ENCODE peak calls at places on chromosomes 1 and 21, in nine cellular contexts. One of them, this sample, is unnamed.
A peak's percentile ranks its signal among the peaks of the same experiment; 100 is the strongest.

GRCh38 chr21:39153842-39154241 is 29.4 kb downstream of the PSMG1 start:
- DNase-seq in progenitor cell of endocrine pancreas: no peak
- DNase-seq in CD8-positive, alpha-beta memory T cell: no peak
- DNase-seq in ACHN: no peak
- DNase-seq in Daoy: peak; percentile 29
- DNase-seq in activated effector memory CD4-positive, alpha-beta T cell treated with anti-CD3 and anti-CD28 coated beads, Interleukin-2, amount 50 U/mL, for 16 hours: no peak
- DNase-seq in CD4-positive, CD25-positive, alpha-beta regulatory T cell: no peak
- DNase-seq in activated CD4-positive, alpha-beta T cell treated with anti-CD3 and anti-CD28 coated beads for 48 hours: no peak
- DNase-seq in WTC11: no peak
- DNase-seq in this sample: no peak

GRCh38 chr1:235996048-235996785 is 68.7 kb downstream of the NID1 start:
- DNase-seq in activated CD4-positive, alpha-beta T cell treated with anti-CD3 and anti-CD28 coated beads for 48 hours: no peak
- DNase-seq in WTC11: no peak
- DNase-seq in Daoy: no peak
- DNase-seq in CD4-positive, CD25-positive, alpha-beta regulatory T cell: no peak
- DNase-seq in progenitor cell of endocrine pancreas: no peak
- DNase-seq in CD8-positive, alpha-beta memory T cell: no peak
- DNase-seq in activated effector memory CD4-positive, alpha-beta T cell treated with anti-CD3 and anti-CD28 coated beads, Interleukin-2, amount 50 U/mL, for 16 hours: no peak
- DNase-seq in ACHN: no peak
- DNase-seq in this sample: no peak

GRCh38 chr1:193033610-193034009 is 25.6 kb downstream of the UCHL5 start:
- DNase-seq in Daoy: no peak
- DNase-seq in activated CD4-positive, alpha-beta T cell treated with anti-CD3 and anti-CD28 coated beads for 48 hours: no peak
- DNase-seq in progenitor cell of endocrine pancreas: no peak
- DNase-seq in activated effector memory CD4-positive, alpha-beta T cell treated with anti-CD3 and anti-CD28 coated beads, Interleukin-2, amount 50 U/mL, for 16 hours: no peak
- DNase-seq in CD4-positive, CD25-positive, alpha-beta regulatory T cell: no peak
- DNase-seq in WTC11: no peak
- DNase-seq in CD8-positive, alpha-beta memory T cell: no peak
- DNase-seq in ACHN: no peak
- DNase-seq in this sample: no peak

GRCh38 chr1:248840946-248841345 is 2.9 kb downstream of the ZNF672 start:
- DNase-seq in ACHN: no peak
- DNase-seq in CD4-positive, CD25-positive, alpha-beta regulatory T cell: no peak
- DNase-seq in WTC11: no peak
- DNase-seq in activated effector memory CD4-positive, alpha-beta T cell treated with anti-CD3 and anti-CD28 coated beads, Interleukin-2, amount 50 U/mL, for 16 hours: peak; percentile 36
- DNase-seq in activated CD4-positive, alpha-beta T cell treated with anti-CD3 and anti-CD28 coated beads for 48 hours: no peak
- DNase-seq in CD8-positive, alpha-beta memory T cell: no peak
- DNase-seq in Daoy: no peak
- DNase-seq in progenitor cell of endocrine pancreas: no peak
- DNase-seq in this sample: no peak

GRCh38 chr1:228870041-228870713 is 134.9 kb downstream of the RHOU start:
- DNase-seq in CD4-positive, CD25-positive, alpha-beta regulatory T cell: no peak
- DNase-seq in CD8-positive, alpha-beta memory T cell: no peak
- DNase-seq in activated CD4-positive, alpha-beta T cell treated with anti-CD3 and anti-CD28 coated beads for 48 hours: no peak
- DNase-seq in progenitor cell of endocrine pancreas: no peak
- DNase-seq in activated effector memory CD4-positive, alpha-beta T cell treated with anti-CD3 and anti-CD28 coated beads, Interleukin-2, amount 50 U/mL, for 16 hours: no peak
- DNase-seq in ACHN: no peak
- DNase-seq in WTC11: no peak
- DNase-seq in Daoy: no peak
- DNase-seq in this sample: no peak

GRCh38 chr1:43383449-43383848 is 6.2 kb downstream of the MED8 start:
- DNase-seq in CD8-positive, alpha-beta memory T cell: no peak
- DNase-seq in progenitor cell of endocrine pancreas: no peak
- DNase-seq in ACHN: peak; percentile 18
- DNase-seq in activated CD4-positive, alpha-beta T cell treated with anti-CD3 and anti-CD28 coated beads for 48 hours: no peak
- DNase-seq in CD4-positive, CD25-positive, alpha-beta regulatory T cell: no peak
- DNase-seq in activated effector memory CD4-positive, alpha-beta T cell treated with anti-CD3 and anti-CD28 coated beads, Interleukin-2, amount 50 U/mL, for 16 hours: no peak
- DNase-seq in WTC11: no peak
- DNase-seq in Daoy: no peak
- DNase-seq in this sample: no peak

GRCh38 chr1:61230523-61230922 is 148.2 kb downstream of the NFIA start:
- DNase-seq in activated CD4-positive, alpha-beta T cell treated with anti-CD3 and anti-CD28 coated beads for 48 hours: no peak
- DNase-seq in Daoy: no peak
- DNase-seq in activated effector memory CD4-positive, alpha-beta T cell treated with anti-CD3 and anti-CD28 coated beads, Interleukin-2, amount 50 U/mL, for 16 hours: no peak
- DNase-seq in CD4-positive, CD25-positive, alpha-beta regulatory T cell: no peak
- DNase-seq in ACHN: no peak
- DNase-seq in CD8-positive, alpha-beta memory T cell: no peak
- DNase-seq in WTC11: no peak
- DNase-seq in progenitor cell of endocrine pancreas: no peak
- DNase-seq in this sample: no peak

GRCh38 chr1:15696956-15697521 is 12.9 kb downstream of the PLEKHM2 start:
- DNase-seq in progenitor cell of endocrine pancreas: no peak
- DNase-seq in ACHN: no peak
- DNase-seq in CD4-positive, CD25-positive, alpha-beta regulatory T cell: peak; percentile 21
- DNase-seq in activated CD4-positive, alpha-beta T cell treated with anti-CD3 and anti-CD28 coated beads for 48 hours: peak; percentile 39
- DNase-seq in CD8-positive, alpha-beta memory T cell: no peak
- DNase-seq in activated effector memory CD4-positive, alpha-beta T cell treated with anti-CD3 and anti-CD28 coated beads, Interleukin-2, amount 50 U/mL, for 16 hours: peak; percentile 64
- DNase-seq in WTC11: no peak
- DNase-seq in Daoy: no peak
- DNase-seq in this sample: no peak

GRCh38 chr1:86957206-86957605 is 42.8 kb downstream of the HS2ST1 start:
- DNase-seq in progenitor cell of endocrine pancreas: no peak
- DNase-seq in activated CD4-positive, alpha-beta T cell treated with anti-CD3 and anti-CD28 coated beads for 48 hours: no peak
- DNase-seq in Daoy: no peak
- DNase-seq in activated effector memory CD4-positive, alpha-beta T cell treated with anti-CD3 and anti-CD28 coated beads, Interleukin-2, amount 50 U/mL, for 16 hours: no peak
- DNase-seq in WTC11: no peak
- DNase-seq in CD4-positive, CD25-positive, alpha-beta regulatory T cell: no peak
- DNase-seq in ACHN: no peak
- DNase-seq in CD8-positive, alpha-beta memory T cell: no peak
- DNase-seq in this sample: no peak

GRCh38 chr1:220787069-220787614 is 429 bp downstream of the MTARC1 start:
- DNase-seq in progenitor cell of endocrine pancreas: peak; percentile 52
- DNase-seq in WTC11: peak; percentile 72
- DNase-seq in activated effector memory CD4-positive, alpha-beta T cell treated with anti-CD3 and anti-CD28 coated beads, Interleukin-2, amount 50 U/mL, for 16 hours: no peak
- DNase-seq in CD8-positive, alpha-beta memory T cell: no peak
- DNase-seq in ACHN: peak; percentile 27
- DNase-seq in activated CD4-positive, alpha-beta T cell treated with anti-CD3 and anti-CD28 coated beads for 48 hours: no peak
- DNase-seq in Daoy: peak; percentile 10
- DNase-seq in CD4-positive, CD25-positive, alpha-beta regulatory T cell: no peak
- DNase-seq in this sample: peak; percentile 79

GRCh38 chr1:164702216-164702615 is 143.2 kb downstream of the PBX1 start:
- DNase-seq in activated effector memory CD4-positive, alpha-beta T cell treated with anti-CD3 and anti-CD28 coated beads, Interleukin-2, amount 50 U/mL, for 16 hours: no peak
- DNase-seq in Daoy: peak; percentile 16
- DNase-seq in ACHN: peak; percentile 12
- DNase-seq in progenitor cell of endocrine pancreas: no peak
- DNase-seq in CD4-positive, CD25-positive, alpha-beta regulatory T cell: no peak
- DNase-seq in activated CD4-positive, alpha-beta T cell treated with anti-CD3 and anti-CD28 coated beads for 48 hours: no peak
- DNase-seq in CD8-positive, alpha-beta memory T cell: no peak
- DNase-seq in WTC11: no peak
- DNase-seq in this sample: peak; percentile 65

GRCh38 chr1:201208236-201208635 is 17.6 kb downstream of the IGFN1 start:
- DNase-seq in ACHN: no peak
- DNase-seq in WTC11: no peak
- DNase-seq in CD8-positive, alpha-beta memory T cell: no peak
- DNase-seq in progenitor cell of endocrine pancreas: no peak
- DNase-seq in activated CD4-positive, alpha-beta T cell treated with anti-CD3 and anti-CD28 coated beads for 48 hours: no peak
- DNase-seq in Daoy: no peak
- DNase-seq in CD4-positive, CD25-positive, alpha-beta regulatory T cell: no peak
- DNase-seq in activated effector memory CD4-positive, alpha-beta T cell treated with anti-CD3 and anti-CD28 coated beads, Interleukin-2, amount 50 U/mL, for 16 hours: no peak
- DNase-seq in this sample: no peak

GRCh38 chr1:83026745-83027144 is 972.2 kb downstream of the TTLL7 start:
- DNase-seq in progenitor cell of endocrine pancreas: no peak
- DNase-seq in activated effector memory CD4-positive, alpha-beta T cell treated with anti-CD3 and anti-CD28 coated beads, Interleukin-2, amount 50 U/mL, for 16 hours: no peak
- DNase-seq in ACHN: no peak
- DNase-seq in Daoy: no peak
- DNase-seq in WTC11: no peak
- DNase-seq in activated CD4-positive, alpha-beta T cell treated with anti-CD3 and anti-CD28 coated beads for 48 hours: no peak
- DNase-seq in CD8-positive, alpha-beta memory T cell: no peak
- DNase-seq in CD4-positive, CD25-positive, alpha-beta regulatory T cell: no peak
- DNase-seq in this sample: no peak

GRCh38 chr1:67717876-67718275 is 32.9 kb downstream of the GADD45A start:
- DNase-seq in progenitor cell of endocrine pancreas: no peak
- DNase-seq in Daoy: peak; percentile 77
- DNase-seq in CD8-positive, alpha-beta memory T cell: no peak
- DNase-seq in CD4-positive, CD25-positive, alpha-beta regulatory T cell: no peak
- DNase-seq in activated CD4-positive, alpha-beta T cell treated with anti-CD3 and anti-CD28 coated beads for 48 hours: no peak
- DNase-seq in activated effector memory CD4-positive, alpha-beta T cell treated with anti-CD3 and anti-CD28 coated beads, Interleukin-2, amount 50 U/mL, for 16 hours: no peak
- DNase-seq in WTC11: no peak
- DNase-seq in ACHN: peak; percentile 38
- DNase-seq in this sample: no peak

GRCh38 chr1:9892563-9893528 is 17.2 kb downstream of the CTNNBIP1 start:
- DNase-seq in WTC11: no peak
- DNase-seq in activated CD4-positive, alpha-beta T cell treated with anti-CD3 and anti-CD28 coated beads for 48 hours: no peak
- DNase-seq in CD8-positive, alpha-beta memory T cell: no peak
- DNase-seq in CD4-positive, CD25-positive, alpha-beta regulatory T cell: no peak
- DNase-seq in Daoy: peak; percentile 90
- DNase-seq in activated effector memory CD4-positive, alpha-beta T cell treated with anti-CD3 and anti-CD28 coated beads, Interleukin-2, amount 50 U/mL, for 16 hours: no peak
- DNase-seq in ACHN: peak; percentile 75
- DNase-seq in progenitor cell of endocrine pancreas: no peak
- DNase-seq in this sample: no peak

GRCh38 chr1:56152635-56153034 is 426.7 kb downstream of the PLPP3 start:
- DNase-seq in activated effector memory CD4-positive, alpha-beta T cell treated with anti-CD3 and anti-CD28 coated beads, Interleukin-2, amount 50 U/mL, for 16 hours: no peak
- DNase-seq in activated CD4-positive, alpha-beta T cell treated with anti-CD3 and anti-CD28 coated beads for 48 hours: no peak
- DNase-seq in WTC11: no peak
- DNase-seq in CD8-positive, alpha-beta memory T cell: no peak
- DNase-seq in Daoy: no peak
- DNase-seq in ACHN: no peak
- DNase-seq in CD4-positive, CD25-positive, alpha-beta regulatory T cell: no peak
- DNase-seq in progenitor cell of endocrine pancreas: no peak
- DNase-seq in this sample: no peak

GRCh38 chr1:167661527-167662436 is 31.8 kb downstream of the RCSD1 start:
- DNase-seq in progenitor cell of endocrine pancreas: no peak
- DNase-seq in ACHN: peak; percentile 74
- DNase-seq in CD4-positive, CD25-positive, alpha-beta regulatory T cell: no peak
- DNase-seq in CD8-positive, alpha-beta memory T cell: no peak
- DNase-seq in WTC11: no peak
- DNase-seq in activated CD4-positive, alpha-beta T cell treated with anti-CD3 and anti-CD28 coated beads for 48 hours: no peak
- DNase-seq in Daoy: peak; percentile 57
- DNase-seq in activated effector memory CD4-positive, alpha-beta T cell treated with anti-CD3 and anti-CD28 coated beads, Interleukin-2, amount 50 U/mL, for 16 hours: peak; percentile 12
- DNase-seq in this sample: no peak

GRCh38 chr1:170623171-170623570 is 40.8 kb upstream of the PRRX1 start:
- DNase-seq in ACHN: no peak
- DNase-seq in CD8-positive, alpha-beta memory T cell: no peak
- DNase-seq in WTC11: no peak
- DNase-seq in CD4-positive, CD25-positive, alpha-beta regulatory T cell: no peak
- DNase-seq in activated effector memory CD4-positive, alpha-beta T cell treated with anti-CD3 and anti-CD28 coated beads, Interleukin-2, amount 50 U/mL, for 16 hours: no peak
- DNase-seq in progenitor cell of endocrine pancreas: no peak
- DNase-seq in activated CD4-positive, alpha-beta T cell treated with anti-CD3 and anti-CD28 coated beads for 48 hours: no peak
- DNase-seq in Daoy: peak; percentile 83
- DNase-seq in this sample: peak; percentile 11

GRCh38 chr1:14113271-14113670 is 413.3 kb downstream of the PRDM2 start:
- DNase-seq in Daoy: no peak
- DNase-seq in CD8-positive, alpha-beta memory T cell: no peak
- DNase-seq in progenitor cell of endocrine pancreas: no peak
- DNase-seq in CD4-positive, CD25-positive, alpha-beta regulatory T cell: no peak
- DNase-seq in activated CD4-positive, alpha-beta T cell treated with anti-CD3 and anti-CD28 coated beads for 48 hours: no peak
- DNase-seq in ACHN: no peak
- DNase-seq in activated effector memory CD4-positive, alpha-beta T cell treated with anti-CD3 and anti-CD28 coated beads, Interleukin-2, amount 50 U/mL, for 16 hours: no peak
- DNase-seq in WTC11: no peak
- DNase-seq in this sample: no peak

GRCh38 chr1:151728151-151728711 is 6.9 kb downstream of the RIIAD1 start:
- DNase-seq in activated effector memory CD4-positive, alpha-beta T cell treated with anti-CD3 and anti-CD28 coated beads, Interleukin-2, amount 50 U/mL, for 16 hours: no peak
- DNase-seq in CD4-positive, CD25-positive, alpha-beta regulatory T cell: no peak
- DNase-seq in progenitor cell of endocrine pancreas: no peak
- DNase-seq in activated CD4-positive, alpha-beta T cell treated with anti-CD3 and anti-CD28 coated beads for 48 hours: no peak
- DNase-seq in WTC11: no peak
- DNase-seq in CD8-positive, alpha-beta memory T cell: no peak
- DNase-seq in Daoy: no peak
- DNase-seq in ACHN: no peak
- DNase-seq in this sample: peak; percentile 62

GRCh38 chr1:109769335-109770078 is 5.8 kb upstream of the EPS8L3 start:
- DNase-seq in ACHN: peak; percentile 40
- DNase-seq in WTC11: peak; percentile 4
- DNase-seq in Daoy: peak; percentile 70
- DNase-seq in CD8-positive, alpha-beta memory T cell: no peak
- DNase-seq in progenitor cell of endocrine pancreas: no peak
- DNase-seq in CD4-positive, CD25-positive, alpha-beta regulatory T cell: no peak
- DNase-seq in activated effector memory CD4-positive, alpha-beta T cell treated with anti-CD3 and anti-CD28 coated beads, Interleukin-2, amount 50 U/mL, for 16 hours: peak; percentile 36
- DNase-seq in activated CD4-positive, alpha-beta T cell treated with anti-CD3 and anti-CD28 coated beads for 48 hours: no peak
- DNase-seq in this sample: no peak

GRCh38 chr1:201999625-202000238 is 10.7 kb upstream of the ELF3 start:
- DNase-seq in WTC11: peak; percentile 42
- DNase-seq in activated CD4-positive, alpha-beta T cell treated with anti-CD3 and anti-CD28 coated beads for 48 hours: peak; percentile 32
- DNase-seq in CD4-positive, CD25-positive, alpha-beta regulatory T cell: peak; percentile 22
- DNase-seq in activated effector memory CD4-positive, alpha-beta T cell treated with anti-CD3 and anti-CD28 coated beads, Interleukin-2, amount 50 U/mL, for 16 hours: no peak
- DNase-seq in ACHN: peak; percentile 64
- DNase-seq in Daoy: peak; percentile 56
- DNase-seq in CD8-positive, alpha-beta memory T cell: no peak
- DNase-seq in progenitor cell of endocrine pancreas: peak; percentile 12
- DNase-seq in this sample: peak; percentile 81

GRCh38 chr1:113142791-113143190 is 69.8 kb downstream of the LRIG2 start:
- DNase-seq in CD4-positive, CD25-positive, alpha-beta regulatory T cell: no peak
- DNase-seq in progenitor cell of endocrine pancreas: no peak
- DNase-seq in activated effector memory CD4-positive, alpha-beta T cell treated with anti-CD3 and anti-CD28 coated beads, Interleukin-2, amount 50 U/mL, for 16 hours: no peak
- DNase-seq in Daoy: peak; percentile 23
- DNase-seq in WTC11: no peak
- DNase-seq in ACHN: no peak
- DNase-seq in CD8-positive, alpha-beta memory T cell: no peak
- DNase-seq in activated CD4-positive, alpha-beta T cell treated with anti-CD3 and anti-CD28 coated beads for 48 hours: no peak
- DNase-seq in this sample: no peak

GRCh38 chr1:66503841-66504470 is 30.0 kb upstream of the SGIP1 start:
- DNase-seq in ACHN: peak; percentile 70
- DNase-seq in WTC11: peak; percentile 59
- DNase-seq in activated CD4-positive, alpha-beta T cell treated with anti-CD3 and anti-CD28 coated beads for 48 hours: peak; percentile 59
- DNase-seq in CD8-positive, alpha-beta memory T cell: no peak
- DNase-seq in progenitor cell of endocrine pancreas: no peak
- DNase-seq in activated effector memory CD4-positive, alpha-beta T cell treated with anti-CD3 and anti-CD28 coated beads, Interleukin-2, amount 50 U/mL, for 16 hours: no peak
- DNase-seq in CD4-positive, CD25-positive, alpha-beta regulatory T cell: peak; percentile 4
- DNase-seq in Daoy: peak; percentile 54
- DNase-seq in this sample: peak; percentile 73

GRCh38 chr1:186626969-186627368 is 53.3 kb downstream of the PTGS2 start:
- DNase-seq in WTC11: no peak
- DNase-seq in CD4-positive, CD25-positive, alpha-beta regulatory T cell: no peak
- DNase-seq in Daoy: no peak
- DNase-seq in CD8-positive, alpha-beta memory T cell: no peak
- DNase-seq in progenitor cell of endocrine pancreas: no peak
- DNase-seq in activated CD4-positive, alpha-beta T cell treated with anti-CD3 and anti-CD28 coated beads for 48 hours: no peak
- DNase-seq in activated effector memory CD4-positive, alpha-beta T cell treated with anti-CD3 and anti-CD28 coated beads, Interleukin-2, amount 50 U/mL, for 16 hours: no peak
- DNase-seq in ACHN: no peak
- DNase-seq in this sample: no peak

GRCh38 chr1:165452336-165453130 is 7.6 kb upstream of the RXRG start:
- DNase-seq in progenitor cell of endocrine pancreas: no peak
- DNase-seq in WTC11: no peak
- DNase-seq in activated CD4-positive, alpha-beta T cell treated with anti-CD3 and anti-CD28 coated beads for 48 hours: no peak
- DNase-seq in ACHN: no peak
- DNase-seq in Daoy: no peak
- DNase-seq in CD8-positive, alpha-beta memory T cell: no peak
- DNase-seq in activated effector memory CD4-positive, alpha-beta T cell treated with anti-CD3 and anti-CD28 coated beads, Interleukin-2, amount 50 U/mL, for 16 hours: no peak
- DNase-seq in CD4-positive, CD25-positive, alpha-beta regulatory T cell: no peak
- DNase-seq in this sample: no peak

GRCh38 chr1:180194546-180195207 is 35.4 kb upstream of the LHX4 start:
- DNase-seq in ACHN: no peak
- DNase-seq in Daoy: no peak
- DNase-seq in progenitor cell of endocrine pancreas: no peak
- DNase-seq in CD8-positive, alpha-beta memory T cell: no peak
- DNase-seq in WTC11: no peak
- DNase-seq in CD4-positive, CD25-positive, alpha-beta regulatory T cell: no peak
- DNase-seq in activated effector memory CD4-positive, alpha-beta T cell treated with anti-CD3 and anti-CD28 coated beads, Interleukin-2, amount 50 U/mL, for 16 hours: no peak
- DNase-seq in activated CD4-positive, alpha-beta T cell treated with anti-CD3 and anti-CD28 coated beads for 48 hours: no peak
- DNase-seq in this sample: no peak

GRCh38 chr1:195328681-195329080 is 1279.6 kb downstream of the KCNT2 start:
- DNase-seq in WTC11: no peak
- DNase-seq in activated CD4-positive, alpha-beta T cell treated with anti-CD3 and anti-CD28 coated beads for 48 hours: no peak
- DNase-seq in ACHN: no peak
- DNase-seq in Daoy: no peak
- DNase-seq in CD8-positive, alpha-beta memory T cell: no peak
- DNase-seq in activated effector memory CD4-positive, alpha-beta T cell treated with anti-CD3 and anti-CD28 coated beads, Interleukin-2, amount 50 U/mL, for 16 hours: no peak
- DNase-seq in progenitor cell of endocrine pancreas: no peak
- DNase-seq in CD4-positive, CD25-positive, alpha-beta regulatory T cell: no peak
- DNase-seq in this sample: no peak

GRCh38 chr21:45299026-45299863 is 11.6 kb upstream of the POFUT2 start:
- DNase-seq in activated CD4-positive, alpha-beta T cell treated with anti-CD3 and anti-CD28 coated beads for 48 hours: no peak
- DNase-seq in Daoy: peak; percentile 2
- DNase-seq in CD8-positive, alpha-beta memory T cell: no peak
- DNase-seq in WTC11: no peak
- DNase-seq in activated effector memory CD4-positive, alpha-beta T cell treated with anti-CD3 and anti-CD28 coated beads, Interleukin-2, amount 50 U/mL, for 16 hours: peak; percentile 34
- DNase-seq in CD4-positive, CD25-positive, alpha-beta regulatory T cell: no peak
- DNase-seq in progenitor cell of endocrine pancreas: no peak
- DNase-seq in ACHN: no peak
- DNase-seq in this sample: no peak

GRCh38 chr1:179630719-179631118 is 39.1 kb downstream of the TDRD5 start:
- DNase-seq in activated effector memory CD4-positive, alpha-beta T cell treated with anti-CD3 and anti-CD28 coated beads, Interleukin-2, amount 50 U/mL, for 16 hours: no peak
- DNase-seq in CD8-positive, alpha-beta memory T cell: no peak
- DNase-seq in WTC11: no peak
- DNase-seq in activated CD4-positive, alpha-beta T cell treated with anti-CD3 and anti-CD28 coated beads for 48 hours: no peak
- DNase-seq in progenitor cell of endocrine pancreas: no peak
- DNase-seq in CD4-positive, CD25-positive, alpha-beta regulatory T cell: no peak
- DNase-seq in Daoy: no peak
- DNase-seq in ACHN: no peak
- DNase-seq in this sample: no peak

GRCh38 chr1:157163273-157164127 is 25.3 kb upstream of the ETV3 start:
- DNase-seq in activated effector memory CD4-positive, alpha-beta T cell treated with anti-CD3 and anti-CD28 coated beads, Interleukin-2, amount 50 U/mL, for 16 hours: peak; percentile 90
- DNase-seq in CD8-positive, alpha-beta memory T cell: peak; percentile 59
- DNase-seq in progenitor cell of endocrine pancreas: peak; percentile 79
- DNase-seq in Daoy: peak; percentile 72
- DNase-seq in CD4-positive, CD25-positive, alpha-beta regulatory T cell: peak; percentile 53
- DNase-seq in WTC11: peak; percentile 96
- DNase-seq in activated CD4-positive, alpha-beta T cell treated with anti-CD3 and anti-CD28 coated beads for 48 hours: peak; percentile 85
- DNase-seq in ACHN: peak; percentile 72
- DNase-seq in this sample: peak; percentile 93